ENCODE peak calls at places on chromosome 17, in nine cellular contexts. One of them, this sample, is unnamed.
A peak's percentile ranks its signal among the peaks of the same experiment; 100 is the strongest.

GRCh38 chr17:71762526-71762925 is 358.3 kb upstream of the SOX9 start:
- DNase-seq in NCI-H446: no peak
- DNase-seq in GM03348: no peak
- DNase-seq in HCT116: no peak
- DNase-seq in globus pallidus: no peak
- DNase-seq in NCI-H187: no peak
- DNase-seq in upper lobe of right lung: no peak
- DNase-seq in GOT3: no peak
- DNase-seq in anterior cingulate cortex: no peak
- DNase-seq in this sample: no peak

GRCh38 chr17:71337903-71338302 is 782.9 kb upstream of the SOX9 start:
- DNase-seq in globus pallidus: no peak
- DNase-seq in NCI-H187: no peak
- DNase-seq in GOT3: no peak
- DNase-seq in HCT116: no peak
- DNase-seq in NCI-H446: no peak
- DNase-seq in anterior cingulate cortex: no peak
- DNase-seq in GM03348: no peak
- DNase-seq in upper lobe of right lung: no peak
- DNase-seq in this sample: no peak

GRCh38 chr17:39699818-39700147 is at the start of gene ERBB2:
- DNase-seq in upper lobe of right lung: peak; percentile 86
- DNase-seq in globus pallidus: no peak
- DNase-seq in GOT3: no peak
- DNase-seq in HCT116: peak; percentile 57
- DNase-seq in NCI-H187: no peak
- DNase-seq in GM03348: peak; percentile 92
- DNase-seq in anterior cingulate cortex: no peak
- DNase-seq in NCI-H446: no peak
- DNase-seq in this sample: no peak

GRCh38 chr17:4901108-4901647 is 1.7 kb downstream of the CHRNE start:
- DNase-seq in upper lobe of right lung: no peak
- DNase-seq in NCI-H187: no peak
- DNase-seq in HCT116: no peak
- DNase-seq in GM03348: no peak
- DNase-seq in anterior cingulate cortex: no peak
- DNase-seq in GOT3: no peak
- DNase-seq in NCI-H446: no peak
- DNase-seq in globus pallidus: no peak
- DNase-seq in this sample: no peak

GRCh38 chr17:54013117-54013516 is 190.4 kb downstream of the KIF2B start:
- DNase-seq in upper lobe of right lung: no peak
- DNase-seq in GM03348: no peak
- DNase-seq in HCT116: no peak
- DNase-seq in GOT3: no peak
- DNase-seq in NCI-H187: no peak
- DNase-seq in anterior cingulate cortex: no peak
- DNase-seq in globus pallidus: no peak
- DNase-seq in NCI-H446: peak; percentile 28
- DNase-seq in this sample: no peak

GRCh38 chr17:32757963-32758362 is 119.0 kb downstream of the MYO1D start:
- DNase-seq in HCT116: no peak
- DNase-seq in anterior cingulate cortex: no peak
- DNase-seq in GM03348: no peak
- DNase-seq in GOT3: no peak
- DNase-seq in NCI-H446: no peak
- DNase-seq in globus pallidus: no peak
- DNase-seq in upper lobe of right lung: no peak
- DNase-seq in NCI-H187: no peak
- DNase-seq in this sample: no peak

GRCh38 chr17:58082341-58082869 is 814 bp upstream of the DYNLL2 start:
- DNase-seq in upper lobe of right lung: no peak
- DNase-seq in NCI-H446: no peak
- DNase-seq in NCI-H187: no peak
- DNase-seq in GOT3: no peak
- DNase-seq in HCT116: no peak
- DNase-seq in GM03348: no peak
- DNase-seq in anterior cingulate cortex: no peak
- DNase-seq in globus pallidus: no peak
- DNase-seq in this sample: no peak

GRCh38 chr17:9797965-9798364 is 6.6 kb upstream of the DHRS7C start:
- DNase-seq in NCI-H446: no peak
- DNase-seq in upper lobe of right lung: no peak
- DNase-seq in anterior cingulate cortex: no peak
- DNase-seq in GOT3: no peak
- DNase-seq in NCI-H187: no peak
- DNase-seq in globus pallidus: no peak
- DNase-seq in GM03348: no peak
- DNase-seq in HCT116: no peak
- DNase-seq in this sample: no peak

GRCh38 chr17:29166507-29166887 is 13.7 kb downstream of the MYO18A start:
- DNase-seq in GM03348: no peak
- DNase-seq in GOT3: no peak
- DNase-seq in anterior cingulate cortex: no peak
- DNase-seq in upper lobe of right lung: no peak
- DNase-seq in NCI-H187: no peak
- DNase-seq in globus pallidus: no peak
- DNase-seq in HCT116: no peak
- DNase-seq in NCI-H446: no peak
- DNase-seq in this sample: peak; percentile 55

GRCh38 chr17:45740553-45741330 is 43.4 kb upstream of the CRHR1 start:
- DNase-seq in anterior cingulate cortex: peak; percentile 47
- DNase-seq in GM03348: peak; percentile 32
- DNase-seq in upper lobe of right lung: no peak
- DNase-seq in NCI-H187: no peak
- DNase-seq in NCI-H446: peak; percentile 70
- DNase-seq in GOT3: no peak
- DNase-seq in HCT116: peak; percentile 89
- DNase-seq in globus pallidus: peak; percentile 79
- DNase-seq in this sample: no peak

GRCh38 chr17:59001158-59001814 is 105.4 kb downstream of the TRIM37 start:
- DNase-seq in GOT3: no peak
- DNase-seq in globus pallidus: no peak
- DNase-seq in upper lobe of right lung: no peak
- DNase-seq in HCT116: no peak
- DNase-seq in NCI-H187: no peak
- DNase-seq in GM03348: no peak
- DNase-seq in NCI-H446: no peak
- DNase-seq in anterior cingulate cortex: no peak
- DNase-seq in this sample: peak; percentile 79

GRCh38 chr17:47934856-47935255 is 6.5 kb upstream of the PNPO start:
- DNase-seq in HCT116: no peak
- DNase-seq in upper lobe of right lung: no peak
- DNase-seq in NCI-H187: no peak
- DNase-seq in GOT3: no peak
- DNase-seq in globus pallidus: no peak
- DNase-seq in anterior cingulate cortex: no peak
- DNase-seq in GM03348: no peak
- DNase-seq in NCI-H446: no peak
- DNase-seq in this sample: no peak

GRCh38 chr17:34584805-34585416 is 5.5 kb downstream of the TMEM132E start:
- DNase-seq in NCI-H446: no peak
- DNase-seq in GM03348: peak; percentile 51
- DNase-seq in HCT116: no peak
- DNase-seq in NCI-H187: no peak
- DNase-seq in GOT3: no peak
- DNase-seq in upper lobe of right lung: no peak
- DNase-seq in globus pallidus: no peak
- DNase-seq in anterior cingulate cortex: no peak
- DNase-seq in this sample: no peak

GRCh38 chr17:35119370-35120185 is at the start of gene RAD51D:
- DNase-seq in anterior cingulate cortex: peak; percentile 58
- DNase-seq in upper lobe of right lung: peak; percentile 89
- DNase-seq in NCI-H187: peak; percentile 56
- DNase-seq in GOT3: peak; percentile 15
- DNase-seq in GM03348: peak; percentile 95
- DNase-seq in globus pallidus: peak; percentile 58
- DNase-seq in HCT116: peak; percentile 48
- DNase-seq in NCI-H446: peak; percentile 83
- DNase-seq in this sample: peak; percentile 88

GRCh38 chr17:30290696-30291570 is 811 bp downstream of the BLMH start:
- DNase-seq in globus pallidus: no peak
- DNase-seq in HCT116: no peak
- DNase-seq in GOT3: no peak
- DNase-seq in NCI-H446: peak; percentile 8
- DNase-seq in upper lobe of right lung: peak; percentile 73
- DNase-seq in NCI-H187: no peak
- DNase-seq in anterior cingulate cortex: no peak
- DNase-seq in GM03348: peak; percentile 62
- DNase-seq in this sample: no peak

GRCh38 chr17:36185416-36185815 is 9.0 kb upstream of the TBC1D3B start:
- DNase-seq in upper lobe of right lung: no peak
- DNase-seq in NCI-H446: no peak
- DNase-seq in GOT3: no peak
- DNase-seq in HCT116: no peak
- DNase-seq in NCI-H187: no peak
- DNase-seq in GM03348: no peak
- DNase-seq in anterior cingulate cortex: no peak
- DNase-seq in globus pallidus: no peak
- DNase-seq in this sample: no peak

GRCh38 chr17:55601874-55602364 is 90.7 kb upstream of the SMIM36 start:
- DNase-seq in GM03348: peak; percentile 64
- DNase-seq in globus pallidus: no peak
- DNase-seq in GOT3: no peak
- DNase-seq in upper lobe of right lung: no peak
- DNase-seq in anterior cingulate cortex: no peak
- DNase-seq in NCI-H446: peak; percentile 33
- DNase-seq in NCI-H187: no peak
- DNase-seq in HCT116: peak; percentile 41
- DNase-seq in this sample: no peak

GRCh38 chr17:79960788-79961522 is 74.7 kb downstream of the TBC1D16 start:
- DNase-seq in NCI-H446: no peak
- DNase-seq in HCT116: no peak
- DNase-seq in anterior cingulate cortex: no peak
- DNase-seq in upper lobe of right lung: no peak
- DNase-seq in GM03348: no peak
- DNase-seq in NCI-H187: no peak
- DNase-seq in globus pallidus: no peak
- DNase-seq in GOT3: no peak
- DNase-seq in this sample: no peak

GRCh38 chr17:10172241-10172741 is 26.1 kb downstream of the GAS7 start:
- DNase-seq in GOT3: no peak
- DNase-seq in upper lobe of right lung: no peak
- DNase-seq in HCT116: no peak
- DNase-seq in GM03348: peak; percentile 67
- DNase-seq in globus pallidus: no peak
- DNase-seq in anterior cingulate cortex: no peak
- DNase-seq in NCI-H446: no peak
- DNase-seq in NCI-H187: no peak
- DNase-seq in this sample: no peak

GRCh38 chr17:81210466-81210865 is 12.3 kb downstream of the CEP131 start:
- DNase-seq in GOT3: no peak
- DNase-seq in NCI-H446: no peak
- DNase-seq in NCI-H187: no peak
- DNase-seq in upper lobe of right lung: no peak
- DNase-seq in globus pallidus: no peak
- DNase-seq in HCT116: no peak
- DNase-seq in anterior cingulate cortex: no peak
- DNase-seq in GM03348: no peak
- DNase-seq in this sample: no peak

GRCh38 chr17:77425791-77426641 is 285.2 kb downstream of the SEC14L1 start:
- DNase-seq in anterior cingulate cortex: no peak
- DNase-seq in upper lobe of right lung: no peak
- DNase-seq in NCI-H187: no peak
- DNase-seq in GOT3: no peak
- DNase-seq in GM03348: no peak
- DNase-seq in globus pallidus: no peak
- DNase-seq in NCI-H446: no peak
- DNase-seq in HCT116: no peak
- DNase-seq in this sample: peak; percentile 76

This sample was measured in cardiac septum.